ENCODE peak calls at places on chromosome 14, in ten cellular contexts. W is activated T-cell treated with anti-CD3 and anti-CD28 coated beads, Interleukin-2, amount 50 U/mL, for 48 hours; X is type B pancreatic cell; R is substantia nigra; A is NCI-H226; C is ureter; B is NCI-H1694 treated with DMSO at 0.1 percent for 48 hours; N is activated CD4-positive, alpha-beta T cell treated with anti-CD3 and anti-CD28 coated beads, Interleukin-2, amount 50 U/mL, for 1 hour; K is ovary; H is hepatocyte. U is an unnamed sample.

GRCh38 chr14:98133806-98134205 is 1138.2 kb downstream of the BCL11B start:
- DNase-seq in W (no peak), X (no peak), R (no peak), A (no peak), C (no peak), B (no peak), N (no peak), K (no peak), H (no peak), U (no peak)

GRCh38 chr14:37186865-37187264 is 10.9 kb upstream of the MIPOL1 start:
- DNase-seq in W (no peak), X (no peak), R (no peak), A (no peak), C (no peak), B (no peak), N (no peak), K (no peak), H (no peak), U (no peak)

GRCh38 chr14:55938249-55938791 is 179.9 kb upstream of the PELI2 start:
- DNase-seq in W (no peak), X (no peak), R (peak; percentile 6), A (peak; percentile 8), C (peak; percentile 55), B (peak; percentile 63), N (no peak), K (no peak), H (peak; percentile 30), U (no peak)

GRCh38 chr14:98743536-98743935 is 528.5 kb downstream of the BCL11B start:
- DNase-seq in W (no peak), X (peak; percentile 29), R (no peak), A (no peak), C (no peak), B (no peak), N (no peak), K (no peak), H (no peak), U (no peak)

GRCh38 chr14:21097616-21098133 is 780 bp downstream of the ZNF219 start:
- DNase-seq in W (no peak), X (no peak), R (no peak), A (no peak), C (no peak), B (no peak), N (no peak), K (peak; percentile 43), H (peak; percentile 65), U (no peak)

GRCh38 chr14:33567003-33567735 is 383.7 kb downstream of the EGLN3 start:
- DNase-seq in W (no peak), X (no peak), R (no peak), A (no peak), C (no peak), B (no peak), N (no peak), K (no peak), H (no peak), U (no peak)

GRCh38 chr14:94303111-94303510 is 10.0 kb upstream of the SERPINA10 start:
- DNase-seq in W (no peak), X (no peak), R (no peak), A (no peak), C (no peak), B (no peak), N (no peak), K (no peak), H (no peak), U (no peak)

GRCh38 chr14:25516838-25517237 is 466.9 kb upstream of the STXBP6 start:
- DNase-seq in W (no peak), X (no peak), R (peak; percentile 1), A (no peak), C (no peak), B (peak; percentile 40), N (no peak), K (no peak), H (no peak), U (no peak)

GRCh38 chr14:34629344-34629656 is 648 bp downstream of the SNX6 start:
- DNase-seq in W (no peak), X (no peak), R (no peak), A (no peak), C (no peak), B (no peak), N (no peak), K (no peak), H (no peak), U (no peak)

GRCh38 chr14:69260979-69261605 is 1.1 kb downstream of the GALNT16 start:
- DNase-seq in W (peak; percentile 76), X (no peak), R (no peak), A (no peak), C (no peak), B (no peak), N (peak; percentile 24), K (no peak), H (peak; percentile 76), U (peak; percentile 72)

GRCh38 chr14:78974691-78975090 is 804.5 kb downstream of the NRXN3 start:
- DNase-seq in W (no peak), X (no peak), R (no peak), A (peak; percentile 51), C (no peak), B (no peak), N (no peak), K (no peak), H (no peak), U (no peak)

GRCh38 chr14:75711134-75711795 is 50.2 kb downstream of the TTLL5 start:
- DNase-seq in W (no peak), X (no peak), R (peak; percentile 19), A (peak; percentile 58), C (no peak), B (peak; percentile 62), N (no peak), K (no peak), H (peak; percentile 68), U (peak; percentile 13)

GRCh38 chr14:96052541-96053105 is 13.5 kb downstream of the C14orf132 start:
- DNase-seq in W (no peak), X (no peak), R (no peak), A (no peak), C (no peak), B (no peak), N (no peak), K (no peak), H (no peak), U (no peak)

GRCh38 chr14:59507063-59507751 is 22.9 kb downstream of the JKAMP start:
- DNase-seq in W (peak; percentile 68), X (no peak), R (peak; percentile 16), A (peak; percentile 68), C (peak; percentile 47), B (peak; percentile 87), N (peak; percentile 42), K (no peak), H (peak; percentile 78), U (peak; percentile 34)

GRCh38 chr14:91693342-91693741 is 38.5 kb downstream of the CATSPERB start:
- DNase-seq in W (no peak), X (no peak), R (no peak), A (peak; percentile 68), C (no peak), B (no peak), N (no peak), K (no peak), H (peak; percentile 39), U (no peak)

GRCh38 chr14:20516921-20517320 is 11.6 kb downstream of the RNASE10 start:
- DNase-seq in W (no peak), X (no peak), R (no peak), A (no peak), C (no peak), B (no peak), N (no peak), K (no peak), H (no peak), U (no peak)

GRCh38 chr14:36373982-36374673 is 53.7 kb upstream of the MBIP start:
- DNase-seq in W (peak; percentile 81), X (peak; percentile 81), R (peak; percentile 79), A (peak; percentile 41), C (peak; percentile 71), B (peak; percentile 67), N (peak; percentile 68), K (peak; percentile 11), H (peak; percentile 91), U (peak; percentile 67)

GRCh38 chr14:105843444-105844046 is 317.2 kb downstream of the TMEM121 start:
- DNase-seq in W (no peak), X (no peak), R (no peak), A (no peak), C (no peak), B (no peak), N (no peak), K (no peak), H (no peak), U (no peak)

GRCh38 chr14:59481407-59482119 is 2.6 kb downstream of the L3HYPDH start:
- DNase-seq in W (no peak), X (no peak), R (no peak), A (peak; percentile 27), C (no peak), B (no peak), N (no peak), K (no peak), H (no peak), U (no peak)

GRCh38 chr14:95319312-95320075 is at the start of gene CLMN:
- DNase-seq in W (peak; percentile 45), X (no peak), R (no peak), A (no peak), C (no peak), B (peak; percentile 47), N (peak; percentile 24), K (peak; percentile 39), H (peak; percentile 80), U (peak; percentile 25)

GRCh38 chr14:102220031-102220430 is 80.3 kb downstream of the WDR20 start:
- DNase-seq in W (no peak), X (no peak), R (no peak), A (no peak), C (no peak), B (no peak), N (no peak), K (no peak), H (no peak), U (no peak)

GRCh38 chr14:50107850-50108249 is 8.5 kb downstream of the VCPKMT start:
- DNase-seq in W (no peak), X (no peak), R (no peak), A (no peak), C (no peak), B (no peak), N (no peak), K (no peak), H (no peak), U (no peak)

GRCh38 chr14:54291491-54292191 is 105.2 kb upstream of the CDKN3 start:
- DNase-seq in W (no peak), X (no peak), R (no peak), A (no peak), C (no peak), B (no peak), N (no peak), K (no peak), H (no peak), U (no peak)

GRCh38 chr14:21505009-21505553 is 6.1 kb downstream of the METTL3 start:
- DNase-seq in W (no peak), X (no peak), R (no peak), A (no peak), C (no peak), B (no peak), N (no peak), K (no peak), H (no peak), U (no peak)

GRCh38 chr14:63290741-63291286 is 27.9 kb downstream of the GPHB5 start:
- DNase-seq in W (no peak), X (no peak), R (no peak), A (no peak), C (no peak), B (no peak), N (no peak), K (no peak), H (no peak), U (no peak)

GRCh38 chr14:90290612-90291011 is 34.3 kb downstream of the PSMC1 start:
- DNase-seq in W (no peak), X (no peak), R (no peak), A (no peak), C (no peak), B (no peak), N (no peak), K (no peak), H (no peak), U (no peak)

GRCh38 chr14:37512173-37512572 is 82.9 kb downstream of the FOXA1 start:
- DNase-seq in W (no peak), X (no peak), R (no peak), A (no peak), C (no peak), B (no peak), N (no peak), K (no peak), H (no peak), U (no peak)

GRCh38 chr14:103880334-103880985 is 33.1 kb upstream of the PPP1R13B start:
- DNase-seq in W (no peak), X (no peak), R (peak; percentile 20), A (no peak), C (peak; percentile 90), B (peak; percentile 94), N (peak; percentile 15), K (peak; percentile 84), H (peak; percentile 60), U (peak; percentile 29)

U was measured in stimulated activated naive CD8-positive, alpha-beta T cell treated with anti-CD3 and anti-CD28 coated beads, Interleukin-15, amount 100 ng/mL, for 72 hours.